ENCODE peak calls at places on chromosomes 12 and 14, in six cellular contexts. F is fibroblast of pulmonary artery; W is activated CD4-positive, alpha-beta T cell treated with anti-CD3 and anti-CD28 coated beads for 48 hours; N is HuH-7.5; C is right cardiac atrium; K is lower lobe of right lung. M is an unnamed sample.

GRCh38 chr12:11651785-11652184 is 2.3 kb downstream of the ETV6 start:
- DNase-seq in K (no peak), F (no peak), W (no peak), C (no peak), N (no peak), M (no peak)

GRCh38 chr12:128486951-128487350 is 220.0 kb downstream of the TMEM132C start:
- DNase-seq in C (peak), F (no peak), K (no peak), N (no peak), W (no peak), M (no peak)

GRCh38 chr12:50603817-50604639 is 99.2 kb downstream of the DIP2B start:
- DNase-seq in F (peak), C (peak), N (no peak), K (no peak), W (no peak), M (no peak)

GRCh38 chr14:54567224-54567633 is 301 bp downstream of the SAMD4A start:
- DNase-seq in C (no peak), N (peak), W (no peak), K (no peak), F (no peak), M (peak)

GRCh38 chr12:58922849-58923248 is 2.5 kb upstream of the LRIG3 start:
- DNase-seq in F (peak), C (no peak), W (no peak), K (no peak), N (no peak), M (no peak)

GRCh38 chr14:60951781-60952435 is 29.0 kb downstream of the TRMT5 start:
- DNase-seq in N (no peak), F (no peak), W (no peak), C (no peak), K (no peak), M (no peak)

GRCh38 chr14:64928239-64929002 is 14.1 kb downstream of the GPX2 start:
- DNase-seq in F (no peak), C (no peak), K (no peak), N (no peak), W (no peak), M (no peak)

GRCh38 chr12:128079-128478 is 61.5 kb downstream of the IQSEC3 start:
- DNase-seq in N (no peak), F (no peak), C (no peak), W (no peak), K (no peak), M (no peak)

GRCh38 chr14:51079489-51079888 is 15.4 kb downstream of the TRIM9 start:
- DNase-seq in F (no peak), N (no peak), W (no peak), C (no peak), K (no peak), M (no peak)

GRCh38 chr12:104006929-104007328 is 41.3 kb downstream of the TDG start:
- DNase-seq in F (peak), N (no peak), K (no peak), W (no peak), C (no peak), M (no peak)

GRCh38 chr12:92921877-92922276 is 7.2 kb downstream of the EEA1 start:
- DNase-seq in K (no peak), N (no peak), C (no peak), F (no peak), W (peak), M (no peak)

GRCh38 chr12:66279127-66279712 is 23.1 kb upstream of the HELB start:
- DNase-seq in C (no peak), W (peak), N (peak), K (no peak), F (peak), M (peak)

M was measured in K562.